ENCODE peak calls at places on chromosomes 7 and 10, in four cellular contexts. One of them, this sample, is unnamed.

GRCh38 chr10:62844280-62845011 is 28.3 kb upstream of the EGR2 start:
- DNase-seq in GM23248: peak
- DNase-seq in NCI-H1417: no peak
- DNase-seq in Right ventricle myocardium superior: no peak
- DNase-seq in this sample: no peak

GRCh38 chr7:140617081-140617480 is 23.5 kb downstream of the DENND2A start:
- DNase-seq in NCI-H1417: no peak
- DNase-seq in GM23248: no peak
- DNase-seq in Right ventricle myocardium superior: no peak
- DNase-seq in this sample: no peak

GRCh38 chr7:20786779-20787651 is at the start of gene SP8:
- DNase-seq in NCI-H1417: peak
- DNase-seq in Right ventricle myocardium superior: no peak
- DNase-seq in GM23248: peak
- DNase-seq in this sample: peak

GRCh38 chr7:5419523-5420107 is 4.0 kb downstream of the TNRC18 start:
- DNase-seq in GM23248: peak
- DNase-seq in NCI-H1417: no peak
- DNase-seq in Right ventricle myocardium superior: peak
- DNase-seq in this sample: no peak

GRCh38 chr10:6738464-6738824 is 158.4 kb upstream of the PRKCQ start:
- DNase-seq in NCI-H1417: no peak
- DNase-seq in GM23248: no peak
- DNase-seq in Right ventricle myocardium superior: no peak
- DNase-seq in this sample: no peak

GRCh38 chr7:901388-902154 is 25.2 kb downstream of the GET4 start:
- DNase-seq in NCI-H1417: peak
- DNase-seq in Right ventricle myocardium superior: peak
- DNase-seq in GM23248: peak
- DNase-seq in this sample: peak

GRCh38 chr7:25805027-25805687 is 346.8 kb upstream of the NFE2L3 start:
- DNase-seq in NCI-H1417: peak
- DNase-seq in Right ventricle myocardium superior: no peak
- DNase-seq in GM23248: peak
- DNase-seq in this sample: peak

GRCh38 chr7:92061154-92061553 is 73.1 kb downstream of the CYP51A1 start:
- DNase-seq in GM23248: no peak
- DNase-seq in Right ventricle myocardium superior: no peak
- DNase-seq in NCI-H1417: no peak
- DNase-seq in this sample: no peak

GRCh38 chr10:69362471-69362954 is 54.2 kb downstream of the TACR2 start:
- DNase-seq in NCI-H1417: no peak
- DNase-seq in Right ventricle myocardium superior: peak
- DNase-seq in GM23248: peak
- DNase-seq in this sample: peak

GRCh38 chr7:30463400-30464145 is 15.0 kb downstream of the NOD1 start:
- DNase-seq in GM23248: no peak
- DNase-seq in Right ventricle myocardium superior: no peak
- DNase-seq in NCI-H1417: no peak
- DNase-seq in this sample: no peak

GRCh38 chr10:122459586-122460273 is 1.6 kb upstream of the HTRA1 start:
- DNase-seq in Right ventricle myocardium superior: no peak
- DNase-seq in GM23248: peak
- DNase-seq in NCI-H1417: no peak
- DNase-seq in this sample: peak

GRCh38 chr10:103659674-103660363 is 166.3 kb downstream of the NEURL1 start:
- DNase-seq in GM23248: peak
- DNase-seq in Right ventricle myocardium superior: no peak
- DNase-seq in NCI-H1417: peak
- DNase-seq in this sample: peak

GRCh38 chr10:53508197-53508596 is 735.6 kb upstream of the MBL2 start:
- DNase-seq in Right ventricle myocardium superior: no peak
- DNase-seq in NCI-H1417: peak
- DNase-seq in GM23248: no peak
- DNase-seq in this sample: no peak

GRCh38 chr7:55432506-55432905 is 67.4 kb downstream of the LANCL2 start:
- DNase-seq in GM23248: no peak
- DNase-seq in NCI-H1417: no peak
- DNase-seq in Right ventricle myocardium superior: no peak
- DNase-seq in this sample: no peak

GRCh38 chr7:105229641-105230040 is 159.1 kb downstream of the SRPK2 start:
- DNase-seq in GM23248: no peak
- DNase-seq in Right ventricle myocardium superior: no peak
- DNase-seq in NCI-H1417: no peak
- DNase-seq in this sample: no peak

GRCh38 chr7:100893318-100893895 is 2.3 kb downstream of the ACHE start:
- DNase-seq in NCI-H1417: no peak
- DNase-seq in GM23248: no peak
- DNase-seq in Right ventricle myocardium superior: no peak
- DNase-seq in this sample: no peak

GRCh38 chr10:117663750-117664149 is 121.2 kb downstream of the EMX2 start:
- DNase-seq in NCI-H1417: peak
- DNase-seq in GM23248: peak
- DNase-seq in Right ventricle myocardium superior: no peak
- DNase-seq in this sample: peak

GRCh38 chr7:79455173-79455790 is 1.8 kb upstream of the MAGI2 start:
- DNase-seq in NCI-H1417: no peak
- DNase-seq in Right ventricle myocardium superior: no peak
- DNase-seq in GM23248: no peak
- DNase-seq in this sample: no peak

GRCh38 chr7:139036901-139037300 is 1.1 kb upstream of the ZC3HAV1L start:
- DNase-seq in Right ventricle myocardium superior: no peak
- DNase-seq in GM23248: no peak
- DNase-seq in NCI-H1417: peak
- DNase-seq in this sample: no peak

GRCh38 chr7:100153713-100154519 is 4.6 kb downstream of the TRAPPC14 start:
- DNase-seq in NCI-H1417: no peak
- DNase-seq in GM23248: peak
- DNase-seq in Right ventricle myocardium superior: no peak
- DNase-seq in this sample: no peak

GRCh38 chr7:95469187-95469586 is 16.6 kb upstream of the ASB4 start:
- DNase-seq in NCI-H1417: peak
- DNase-seq in GM23248: no peak
- DNase-seq in Right ventricle myocardium superior: no peak
- DNase-seq in this sample: peak

GRCh38 chr10:72126184-72126871 is 38.0 kb upstream of the SPOCK2 start:
- DNase-seq in NCI-H1417: peak
- DNase-seq in GM23248: peak
- DNase-seq in Right ventricle myocardium superior: no peak
- DNase-seq in this sample: peak

GRCh38 chr7:157787275-157787701 is 450.5 kb downstream of the DNAJB6 start:
- DNase-seq in NCI-H1417: no peak
- DNase-seq in GM23248: no peak
- DNase-seq in Right ventricle myocardium superior: no peak
- DNase-seq in this sample: no peak

This sample was measured in RCC 7860.